ENCODE peak calls at places on chromosomes 16 and 17, in eight cellular contexts. L is upper lobe of left lung; Z is suprapubic skin; C is uterus; K is CD8-positive, alpha-beta T cell; B is activated B cell treated with CpG ODN at 0.5 μM for 24 hours; G is B cell; E is gastrocnemius medialis. O is an unnamed sample.

GRCh38 chr17:79531191-79531590 is 79.7 kb downstream of the RBFOX3 start:
- DNase-seq in L (no peak), Z (no peak), C (no peak), K (no peak), B (no peak), G (no peak), E (no peak), O (no peak)

GRCh38 chr17:64622931-64623654 is 39.0 kb downstream of the SMURF2 start:
- DNase-seq in L (no peak), Z (no peak), C (no peak), K (no peak), B (no peak), G (no peak), E (no peak), O (no peak)

GRCh38 chr17:58329035-58329807 is 626 bp upstream of the TSPOAP1 start:
- DNase-seq in L (peak; percentile 74), Z (no peak), C (no peak), K (peak; percentile 68), B (peak; percentile 75), G (peak; percentile 85), E (no peak), O (no peak)

GRCh38 chr16:87117936-87118335 is 199.3 kb downstream of the C16orf95 start:
- DNase-seq in L (no peak), Z (no peak), C (no peak), K (no peak), B (no peak), G (no peak), E (no peak), O (peak; percentile 30)

GRCh38 chr16:19864566-19864965 is 20.1 kb downstream of the GPRC5B start:
- DNase-seq in L (no peak), Z (no peak), C (no peak), K (no peak), B (no peak), G (no peak), E (peak; percentile 78), O (no peak)

GRCh38 chr17:65294184-65294719 is 157.1 kb downstream of the RGS9 start:
- DNase-seq in L (peak; percentile 67), Z (no peak), C (peak; percentile 57), K (peak; percentile 40), B (no peak), G (peak; percentile 47), E (peak; percentile 52), O (peak; percentile 62)

GRCh38 chr16:8848939-8849391 is 19.8 kb downstream of the CARHSP1 start:
- DNase-seq in L (no peak), Z (no peak), C (no peak), K (no peak), B (no peak), G (no peak), E (no peak), O (no peak)

GRCh38 chr16:67357561-67357960 is 30.9 kb downstream of the LRRC36 start:
- DNase-seq in L (peak; percentile 54), Z (no peak), C (no peak), K (no peak), B (no peak), G (no peak), E (no peak), O (no peak)

GRCh38 chr17:34177642-34178041 is 77.4 kb upstream of the CCL2 start:
- DNase-seq in L (no peak), Z (no peak), C (no peak), K (no peak), B (no peak), G (no peak), E (no peak), O (no peak)

GRCh38 chr16:71205482-71206131 is 24.9 kb downstream of the HYDIN start:
- DNase-seq in L (no peak), Z (no peak), C (no peak), K (no peak), B (no peak), G (no peak), E (no peak), O (no peak)

GRCh38 chr17:48317732-48318131 is 112.3 kb downstream of the SKAP1 start:
- DNase-seq in L (no peak), Z (no peak), C (no peak), K (no peak), B (no peak), G (no peak), E (no peak), O (no peak)

GRCh38 chr17:80261159-80261894 is 675 bp downstream of the RNF213 start:
- DNase-seq in L (peak; percentile 62), Z (no peak), C (peak; percentile 53), K (peak; percentile 64), B (peak; percentile 54), G (peak; percentile 57), E (peak; percentile 53), O (peak; percentile 74)

GRCh38 chr17:27644586-27644985 is 13.6 kb downstream of the LGALS9 start:
- DNase-seq in L (no peak), Z (no peak), C (no peak), K (no peak), B (no peak), G (no peak), E (peak; percentile 91), O (no peak)

GRCh38 chr16:68234188-68235104 is 1.5 kb downstream of the ESRP2 start:
- DNase-seq in L (peak; percentile 96), Z (no peak), C (no peak), K (no peak), B (no peak), G (no peak), E (peak; percentile 31), O (no peak)

GRCh38 chr17:58391302-58391984 is 25.9 kb downstream of the RNF43 start:
- DNase-seq in L (peak; percentile 87), Z (no peak), C (peak; percentile 19), K (no peak), B (no peak), G (no peak), E (no peak), O (no peak)

GRCh38 chr16:27703121-27703520 is 153.2 kb downstream of the KATNIP start:
- DNase-seq in L (no peak), Z (peak; percentile 5), C (no peak), K (no peak), B (no peak), G (no peak), E (no peak), O (no peak)

GRCh38 chr16:71626018-71626857 is at the start of gene MARVELD3:
- DNase-seq in L (peak; percentile 86), Z (peak; percentile 79), C (no peak), K (no peak), B (peak; percentile 21), G (peak; percentile 67), E (no peak), O (peak; percentile 20)

GRCh38 chr16:19963306-19963705 is 78.7 kb upstream of the GPRC5B start:
- DNase-seq in L (no peak), Z (no peak), C (no peak), K (no peak), B (no peak), G (no peak), E (no peak), O (no peak)

GRCh38 chr16:27726621-27727275 is 176.8 kb downstream of the KATNIP start:
- DNase-seq in L (no peak), Z (no peak), C (no peak), K (no peak), B (no peak), G (no peak), E (no peak), O (no peak)

GRCh38 chr17:64148699-64149098 is 18.8 kb upstream of the ERN1 start:
- DNase-seq in L (peak; percentile 41), Z (peak; percentile 51), C (no peak), K (no peak), B (no peak), G (no peak), E (peak; percentile 91), O (no peak)

GRCh38 chr17:3890082-3890892 is 2.6 kb downstream of the CAMKK1 start:
- DNase-seq in L (peak; percentile 67), Z (peak; percentile 95), C (peak; percentile 95), K (no peak), B (peak; percentile 54), G (no peak), E (peak; percentile 70), O (no peak)

GRCh38 chr16:12324152-12324551 is 347.6 kb downstream of the SNX29 start:
- DNase-seq in L (no peak), Z (no peak), C (no peak), K (no peak), B (no peak), G (no peak), E (no peak), O (no peak)

GRCh38 chr17:41885733-41886132 is 20.5 kb upstream of the KLHL11 start:
- DNase-seq in L (no peak), Z (no peak), C (no peak), K (no peak), B (no peak), G (no peak), E (no peak), O (no peak)
- TF ChIP-seq CTCF in L (no peak), Z (no peak), C (no peak), K (no peak), B (no peak), G (no peak), E (no peak), O (no peak)

DNA sequence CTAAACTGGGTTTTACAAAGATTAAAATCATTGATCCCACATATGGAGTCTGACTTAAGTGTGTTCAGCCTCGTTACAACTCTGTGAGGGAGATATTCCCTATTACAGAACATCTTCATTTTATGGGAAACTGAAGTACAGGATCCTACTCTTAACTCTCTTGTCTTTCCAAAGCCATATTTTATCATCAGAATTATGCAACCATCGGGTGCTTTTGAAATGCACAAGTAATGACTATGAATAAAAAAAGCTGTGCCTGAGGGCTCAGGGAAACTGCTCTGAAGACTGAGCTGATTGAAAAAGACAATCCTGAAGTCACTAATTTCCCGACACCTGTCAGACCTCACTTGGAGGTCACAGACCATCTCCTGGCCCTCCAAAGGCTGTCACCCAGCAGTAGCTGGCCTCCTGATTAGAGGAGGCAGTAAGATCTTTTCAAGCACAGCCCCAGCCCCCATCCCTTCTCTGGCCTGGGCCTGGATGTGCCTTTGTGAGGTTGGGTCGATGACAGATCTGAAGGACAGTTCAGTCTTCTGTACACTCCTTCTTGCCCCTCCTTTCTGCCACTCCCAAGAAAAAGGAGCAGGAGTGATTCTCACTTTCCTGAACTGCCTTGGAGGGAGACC is 5.6 kb downstream of the AKAP1 start:
- DNase-seq in L (no peak), Z (no peak), C (no peak), K (no peak), B (no peak), G (no peak), E (no peak), O (no peak)
- TF ChIP-seq CTCF in L (no peak), Z (no peak), C (no peak), K (no peak), B (no peak), G (no peak), E (no peak), O (no peak)

DNA sequence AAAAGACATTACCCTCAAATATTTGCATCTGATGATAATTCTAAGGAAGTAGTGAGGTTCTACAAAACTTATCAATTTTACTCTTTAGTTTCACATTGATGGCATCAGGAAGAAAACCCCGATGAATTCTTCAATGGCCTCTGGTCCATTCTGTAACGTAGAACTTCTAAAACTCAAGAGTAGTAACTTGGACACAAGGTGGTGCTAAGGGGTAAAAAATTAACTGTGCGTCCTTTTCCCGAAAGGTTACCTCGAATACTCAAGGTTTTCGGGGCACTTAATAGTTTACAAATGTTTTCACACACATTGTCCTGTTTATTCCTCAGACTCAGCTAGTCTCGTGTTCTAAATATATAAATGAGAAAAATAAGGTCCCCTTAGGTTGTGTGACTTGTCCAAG is 517.3 kb upstream of the ZFHX3 start:
- DNase-seq in L (no peak), Z (no peak), C (no peak), K (no peak), B (no peak), G (no peak), E (no peak), O (no peak)
- TF ChIP-seq CTCF in L (no peak), Z (no peak), C (no peak), K (no peak), B (no peak), G (no peak), E (no peak), O (no peak)

GRCh38 chr17:20010099-20010863 is 1.1 kb downstream of the SPECC1 start:
- DNase-seq in L (peak; percentile 38), Z (no peak), C (peak; percentile 62), K (no peak), B (no peak), G (no peak), E (no peak), O (peak; percentile 29)
- TF ChIP-seq CTCF in L (no peak), Z (no peak), C (peak; percentile 33), K (no peak), B (no peak), G (no peak), E (no peak), O (no peak)